ENCODE peak calls at places on chromosomes 2 and 18, in seven cellular contexts. Y, C, G, E, T, O and I are unnamed samples.

GRCh38 chr18:55491606-55492005 is 96.4 kb downstream of the TCF4 start:
- DNase-seq in G (no peak), O (no peak), Y (no peak), C (no peak), E (no peak), T (no peak), I (no peak)

GRCh38 chr2:207073791-207074678 is 91.7 kb downstream of the KLF7 start:
- DNase-seq in T (no peak), E (no peak), Y (no peak), O (no peak), G (peak; percentile 4), C (no peak), I (peak; percentile 26)

GRCh38 chr2:187658952-187659525 is 104.8 kb upstream of the TFPI start:
- DNase-seq in O (no peak), G (peak; percentile 14), C (no peak), Y (peak; percentile 4), T (no peak), E (peak; percentile 43), I (peak; percentile 33)

GRCh38 chr2:25187729-25188350 is 19.5 kb upstream of the POMC start:
- DNase-seq in G (peak; percentile 71), T (no peak), Y (no peak), E (no peak), C (no peak), O (no peak), I (no peak)

GRCh38 chr2:80473806-80474205 is 169.3 kb upstream of the LRRTM1 start:
- DNase-seq in E (no peak), T (no peak), O (no peak), C (no peak), G (no peak), Y (no peak), I (no peak)

GRCh38 chr18:25262920-25263319 is 89.0 kb downstream of the ZNF521 start:
- DNase-seq in T (no peak), E (peak; percentile 41), Y (peak; percentile 5), C (no peak), O (no peak), G (no peak), I (peak; percentile 61)

GRCh38 chr18:54774423-54774822 is 53.9 kb upstream of the RAB27B start:
- DNase-seq in Y (no peak), G (no peak), E (peak; percentile 53), C (no peak), O (no peak), T (no peak), I (peak; percentile 47)

GRCh38 chr18:63676526-63676925 is 14.8 kb upstream of the SERPINB3 start:
- DNase-seq in T (no peak), E (no peak), G (peak; percentile 5), Y (peak; percentile 35), C (no peak), O (no peak), I (no peak)

GRCh38 chr2:226475650-226476049 is 324.0 kb downstream of the IRS1 start:
- DNase-seq in C (peak; percentile 42), G (peak; percentile 24), Y (peak; percentile 63), O (no peak), T (no peak), E (peak; percentile 74), I (peak; percentile 68)

GRCh38 chr2:85741211-85741610 is 12.6 kb upstream of the ATOH8 start:
- DNase-seq in T (no peak), G (no peak), E (no peak), Y (no peak), C (no peak), O (no peak), I (no peak)

GRCh38 chr2:84886791-84887190 is 5.9 kb upstream of the TRABD2A start:
- DNase-seq in T (no peak), E (no peak), G (no peak), O (no peak), C (no peak), Y (no peak), I (no peak)

GRCh38 chr2:174595415-174595814 is 2.2 kb downstream of the WIPF1 start:
- DNase-seq in E (no peak), Y (no peak), O (no peak), G (no peak), C (no peak), T (no peak), I (no peak)
- H3K4me3 ChIP-seq in E (no peak overlapping the region), Y (no peak overlapping the region), O (no peak overlapping the region), G (no peak overlapping the region), C (no peak overlapping the region), T (no peak overlapping the region), I (no peak overlapping the region)

DNA sequence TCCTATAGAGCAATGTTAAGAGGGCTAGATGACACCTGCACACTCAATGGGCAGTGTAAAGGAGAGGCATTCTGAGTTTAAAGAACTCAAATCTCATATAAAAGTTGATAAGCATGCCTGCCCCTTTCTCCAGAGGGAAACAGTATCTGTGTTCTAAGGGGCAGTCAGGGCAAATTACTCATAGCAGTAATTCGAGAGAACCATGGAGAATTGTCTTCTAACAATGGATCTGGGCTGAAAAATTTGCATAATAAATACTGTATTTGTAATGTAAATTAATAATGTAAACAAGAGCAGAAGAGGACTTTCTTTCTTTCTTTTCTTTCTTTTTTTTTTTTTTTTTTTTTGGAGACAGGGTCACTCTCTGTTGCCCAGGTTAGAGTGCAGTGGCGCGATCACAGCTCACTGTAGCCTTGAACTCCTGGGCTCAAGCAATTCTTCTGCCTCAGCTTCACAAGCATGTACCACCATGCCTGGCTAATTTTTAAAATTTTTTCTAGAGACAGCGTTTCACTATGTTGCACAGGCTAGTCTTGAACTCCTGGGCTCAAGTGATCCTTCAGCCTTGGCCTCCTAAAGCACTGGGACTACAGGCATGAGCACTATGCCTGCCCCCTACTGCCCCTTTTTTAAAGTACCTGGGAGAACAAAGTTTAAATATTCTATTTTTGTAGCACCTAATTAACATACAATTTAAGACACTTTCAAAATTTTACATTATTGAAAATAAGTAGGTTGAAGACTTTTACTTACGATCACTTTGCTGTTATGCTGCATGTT is 70.6 kb downstream of the OTX1 start:
- DNase-seq in Y (no peak), C (no peak), T (no peak), O (no peak), G (no peak), E (no peak), I (no peak)
- H3K4me3 ChIP-seq in Y (no peak overlapping the region), C (no peak overlapping the region), T (no peak overlapping the region), O (no peak overlapping the region), G (no peak overlapping the region), E (no peak overlapping the region), I (no peak overlapping the region)

GRCh38 chr2:42100696-42101585 is 53.1 kb downstream of the PKDCC start:
- DNase-seq in O (no peak), C (no peak), G (peak; percentile 58), E (peak; percentile 44), Y (no peak), T (peak; percentile 75), I (peak; percentile 88)
- H3K4me3 ChIP-seq in O (peak overlapping the region; percentile 55), C (no peak overlapping the region), G (no peak overlapping the region), E (no peak overlapping the region), Y (no peak overlapping the region), T (peak overlapping the region; percentile 10), I (no peak overlapping the region)

DNA sequence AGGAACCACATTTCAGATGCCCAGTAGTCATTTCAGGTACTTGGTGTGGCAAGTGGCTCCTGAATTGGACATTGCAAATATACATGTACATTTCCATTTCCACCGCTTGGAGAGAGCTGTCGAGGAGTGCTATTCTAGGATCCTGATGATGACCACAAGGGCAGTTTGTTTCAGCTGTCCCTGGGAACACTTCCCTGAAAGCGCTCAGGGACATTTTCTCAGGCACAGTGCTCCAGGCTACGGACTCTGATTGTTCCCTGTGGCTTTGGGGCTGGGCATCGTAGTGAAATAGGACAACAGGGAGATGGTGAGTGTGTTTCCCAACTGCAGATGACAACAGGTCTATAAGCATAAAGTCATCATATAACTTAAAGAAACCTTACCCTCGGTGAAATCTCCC is 3.1 kb downstream of the DBI start:
- DNase-seq in T (no peak), Y (no peak), G (no peak), C (no peak), O (no peak), E (no peak), I (no peak)
- H3K4me3 ChIP-seq in T (no peak overlapping the region), Y (no peak overlapping the region), G (no peak overlapping the region), C (no peak overlapping the region), O (no peak overlapping the region), E (no peak overlapping the region), I (no peak overlapping the region)

GRCh38 chr2:69383178-69383812 is 3.7 kb downstream of the GFPT1 start:
- DNase-seq in E (no peak), G (no peak), O (no peak), T (no peak), Y (no peak), C (no peak), I (no peak)
- H3K4me3 ChIP-seq in E (no peak overlapping the region), G (no peak overlapping the region), O (no peak overlapping the region), T (no peak overlapping the region), Y (no peak overlapping the region), C (no peak overlapping the region), I (no peak overlapping the region)

DNA sequence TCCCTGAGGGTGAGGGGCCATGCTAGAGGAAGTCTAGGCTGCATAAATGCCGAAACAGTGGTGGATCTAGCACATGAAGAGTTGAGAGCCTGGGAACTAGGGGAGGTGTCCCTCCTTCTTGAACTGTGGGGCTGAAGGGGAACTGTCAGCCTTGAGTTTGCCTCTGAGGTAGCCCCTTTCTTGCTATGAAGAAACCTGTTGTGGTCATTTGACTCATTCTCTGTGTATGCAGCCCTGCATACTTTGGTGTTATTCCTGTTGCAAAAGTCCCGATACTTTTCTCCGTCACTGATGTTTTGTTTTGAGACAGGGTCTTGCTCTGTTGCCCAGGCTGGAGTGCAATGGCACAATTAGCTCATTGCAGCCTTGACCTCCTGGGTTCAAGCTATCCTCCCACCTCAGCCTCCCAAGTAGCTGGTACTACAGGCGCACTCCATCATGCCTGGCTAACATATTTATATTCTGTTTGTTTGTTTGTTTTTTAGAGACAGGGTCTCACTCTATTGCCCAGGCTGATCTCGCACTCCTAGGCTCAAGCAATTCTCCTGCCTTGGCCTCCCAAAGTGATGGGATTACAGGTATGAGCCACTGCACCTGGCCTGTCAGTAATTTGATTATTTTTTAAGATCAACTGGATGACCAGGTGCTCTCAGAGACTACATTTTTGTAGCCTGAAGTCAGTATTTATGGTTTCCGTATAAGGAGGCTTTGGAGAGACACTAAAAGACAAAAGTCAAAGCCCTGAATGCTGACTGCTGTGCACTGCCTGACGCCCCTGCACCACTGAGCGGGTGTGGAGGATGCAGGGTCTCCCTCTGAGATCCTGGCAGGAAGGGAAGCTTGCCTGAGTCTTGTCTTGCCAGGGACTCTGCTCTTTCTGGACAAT is 126.0 kb upstream of the MSH6 start:
- DNase-seq in O (no peak), Y (peak; percentile 55), G (no peak), C (no peak), T (no peak), E (no peak), I (peak; percentile 62)
- H3K4me3 ChIP-seq in O (no peak overlapping the region), Y (no peak overlapping the region), G (no peak overlapping the region), C (no peak overlapping the region), T (no peak overlapping the region), E (no peak overlapping the region), I (no peak overlapping the region)

DNA sequence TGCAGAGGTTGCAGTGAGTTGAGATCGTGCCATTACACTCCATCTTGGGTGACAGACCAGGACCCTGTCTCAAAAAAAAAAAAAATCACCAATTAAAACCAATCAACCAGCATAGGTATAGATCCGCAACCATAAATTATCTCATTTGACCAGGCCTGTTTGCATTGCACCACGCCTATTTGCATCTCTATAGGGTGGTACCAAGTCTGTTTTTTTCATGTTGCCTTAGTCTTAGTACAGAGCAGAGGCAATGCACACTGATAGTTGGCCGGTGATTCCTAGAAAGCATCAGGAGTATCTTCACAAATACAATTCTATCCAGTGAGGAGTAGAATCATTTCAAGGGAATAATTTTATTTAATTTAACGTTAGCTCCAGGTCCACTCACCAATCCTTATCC is 9.3 kb upstream of the NPC1 start:
- DNase-seq in E (no peak), G (no peak), Y (no peak), T (no peak), O (no peak), C (no peak), I (no peak)
- H3K4me3 ChIP-seq in E (no peak overlapping the region), G (no peak overlapping the region), Y (no peak overlapping the region), T (no peak overlapping the region), O (no peak overlapping the region), C (no peak overlapping the region), I (no peak overlapping the region)

GRCh38 chr2:118151831-118152230 is 63.6 kb downstream of the INSIG2 start:
- DNase-seq in Y (no peak), G (no peak), E (no peak), C (no peak), T (no peak), O (no peak), I (no peak)
- H3K4me3 ChIP-seq in Y (no peak overlapping the region), G (no peak overlapping the region), E (no peak overlapping the region), C (no peak overlapping the region), T (no peak overlapping the region), O (no peak overlapping the region), I (no peak overlapping the region)